ENCODE peak calls at places on chromosomes 6 and 20, in seven cellular contexts. H, D, Z, X, A, F and I are unnamed samples.

GRCh38 chr6:35411066-35411465 is 41.1 kb upstream of the FANCE start:
- DNase-seq in X (no peak), Z (peak; percentile 34), D (no peak), H (no peak), A (no peak), F (no peak), I (no peak)

GRCh38 chr6:113651920-113652319 is 205.2 kb upstream of the MARCKS start:
- DNase-seq in X (no peak), D (no peak), F (no peak), Z (no peak), A (no peak), H (no peak), I (no peak)

GRCh38 chr20:46637861-46638366 is 13.3 kb downstream of the SLC13A3 start:
- DNase-seq in Z (no peak), H (no peak), D (no peak), X (no peak), A (no peak), F (no peak), I (no peak)

GRCh38 chr6:117613920-117614535 is 11.7 kb upstream of the GOPC start:
- DNase-seq in Z (no peak), X (no peak), A (no peak), D (no peak), F (no peak), H (no peak), I (no peak)

GRCh38 chr20:2624190-2624589 is 28.2 kb upstream of the NOP56 start:
- DNase-seq in X (peak; percentile 23), F (no peak), Z (no peak), D (no peak), A (no peak), H (no peak), I (no peak)

GRCh38 chr6:168035098-168035660 is 37.7 kb downstream of the KIF25 start:
- DNase-seq in A (peak; percentile 48), Z (no peak), H (no peak), X (peak; percentile 69), F (peak; percentile 39), D (no peak), I (peak; percentile 53)

GRCh38 chr6:134421496-134421895 is 103.6 kb upstream of the SGK1 start:
- DNase-seq in X (no peak), H (no peak), F (no peak), D (no peak), A (no peak), Z (no peak), I (no peak)

GRCh38 chr6:2633763-2634150 is 117.0 kb downstream of the MYLK4 start:
- DNase-seq in F (no peak), D (no peak), H (no peak), A (no peak), X (no peak), Z (no peak), I (no peak)

GRCh38 chr6:168226832-168227434 is 92.6 kb downstream of the DACT2 start:
- DNase-seq in A (no peak), Z (no peak), F (no peak), D (no peak), X (no peak), H (no peak), I (no peak)

GRCh38 chr6:40950986-40951730 is 87.9 kb downstream of the UNC5CL start:
- DNase-seq in X (no peak), A (peak; percentile 71), Z (no peak), D (no peak), H (no peak), F (peak; percentile 55), I (no peak)

GRCh38 chr6:139156102-139156501 is 21.2 kb downstream of the HECA start:
- DNase-seq in H (no peak), F (no peak), X (no peak), A (no peak), D (no peak), Z (no peak), I (no peak)

GRCh38 chr6:4155848-4156466 is 20.6 kb upstream of the ECI2 start:
- DNase-seq in H (peak; percentile 87), Z (peak; percentile 84), F (peak; percentile 83), A (peak; percentile 93), X (peak; percentile 58), D (peak; percentile 73), I (peak; percentile 60)

GRCh38 chr20:46348231-46348803 is 40.0 kb upstream of the CDH22 start:
- DNase-seq in F (no peak), A (no peak), D (peak; percentile 28), X (no peak), H (no peak), Z (no peak), I (peak; percentile 75)

GRCh38 chr20:48819813-48820648 is 7.8 kb downstream of the PREX1 start:
- DNase-seq in X (no peak), H (no peak), Z (no peak), A (no peak), D (no peak), F (no peak), I (no peak)

GRCh38 chr6:35764238-35764896 is 12.0 kb upstream of the CLPSL2 start:
- DNase-seq in Z (no peak), A (no peak), X (no peak), F (no peak), H (no peak), D (no peak), I (no peak)

GRCh38 chr6:77620290-77620882 is 32.5 kb upstream of the MEI4 start:
- DNase-seq in F (no peak), Z (no peak), X (no peak), H (peak; percentile 43), A (peak; percentile 3), D (no peak), I (no peak)

GRCh38 chr6:25288518-25288917 is 9.3 kb downstream of the CARMIL1 start:
- DNase-seq in A (no peak), F (no peak), H (no peak), Z (no peak), D (no peak), X (no peak), I (no peak)

GRCh38 chr6:97102152-97102790 is 177.7 kb downstream of the KLHL32 start:
- DNase-seq in Z (no peak), D (no peak), X (no peak), A (no peak), F (no peak), H (no peak), I (no peak)

GRCh38 chr6:29948277-29948676 is 5.9 kb downstream of the HLA-A start:
- DNase-seq in H (no peak), F (no peak), A (no peak), D (no peak), Z (no peak), X (no peak), I (no peak)

GRCh38 chr20:32966382-32966781 is 37.9 kb downstream of the SUN5 start:
- DNase-seq in X (no peak), F (no peak), H (no peak), D (no peak), Z (no peak), A (no peak), I (no peak)

GRCh38 chr6:161163466-161164181 is 110.2 kb downstream of the AGPAT4 start:
- DNase-seq in Z (no peak), A (no peak), X (no peak), H (no peak), D (no peak), F (no peak), I (no peak)

GRCh38 chr20:1061484-1062221 is 56.7 kb upstream of the PSMF1 start:
- DNase-seq in X (no peak), D (no peak), H (no peak), Z (no peak), F (no peak), A (no peak), I (no peak)

GRCh38 chr6:145699462-145699861 is 35.9 kb downstream of the EPM2A start:
- DNase-seq in A (peak; percentile 65), X (no peak), D (no peak), Z (no peak), H (no peak), F (peak; percentile 25), I (no peak)

GRCh38 chr6:16759646-16760535 is 1.4 kb downstream of the ATXN1 start:
- DNase-seq in Z (peak; percentile 85), D (peak; percentile 70), H (peak; percentile 61), F (no peak), A (peak; percentile 75), X (peak; percentile 92), I (peak; percentile 31)

GRCh38 chr20:19504251-19504650 is 253.8 kb upstream of the RIN2 start:
- DNase-seq in X (no peak), A (no peak), D (no peak), F (no peak), Z (no peak), H (no peak), I (no peak)

GRCh38 chr6:41767112-41767946 is 12.4 kb downstream of the FRS3 start:
- DNase-seq in F (peak; percentile 91), X (no peak), A (peak; percentile 93), D (no peak), H (no peak), Z (peak; percentile 66), I (no peak)

GRCh38 chr6:72321741-72322140 is 300.1 kb upstream of the KCNQ5 start:
- DNase-seq in F (no peak), A (no peak), H (no peak), Z (no peak), X (no peak), D (no peak), I (no peak)

GRCh38 chr6:43623880-43624785 is 4.9 kb downstream of the GTPBP2 start:
- DNase-seq in Z (no peak), D (no peak), X (no peak), F (no peak), H (no peak), A (no peak), I (no peak)

GRCh38 chr20:6730929-6731328 is 36.6 kb upstream of the BMP2 start:
- DNase-seq in X (no peak), Z (no peak), D (no peak), H (no peak), A (no peak), F (no peak), I (no peak)

GRCh38 chr6:37259191-37259590 is 1.2 kb upstream of the TMEM217 start:
- DNase-seq in F (no peak), H (peak; percentile 29), Z (no peak), A (no peak), X (no peak), D (no peak), I (no peak)

GRCh38 chr6:135521431-135521830 is 23.9 kb upstream of the AHI1 start:
- DNase-seq in H (no peak), A (no peak), Z (no peak), X (no peak), D (no peak), F (no peak), I (no peak)

GRCh38 chr6:32627831-32628230 is 9.4 kb upstream of the HLA-DQA1 start:
- DNase-seq in Z (no peak), X (no peak), H (peak; percentile 87), D (no peak), A (peak; percentile 23), F (no peak), I (no peak)

GRCh38 chr6:13256614-13257013 is 71.7 kb downstream of the TBC1D7 start:
- DNase-seq in D (no peak), H (no peak), X (no peak), A (no peak), Z (peak; percentile 63), F (no peak), I (no peak)

GRCh38 chr20:4401601-4402000 is 320.1 kb upstream of the PRND start:
- DNase-seq in D (no peak), H (no peak), F (no peak), A (no peak), X (no peak), Z (no peak), I (no peak)